ENCODE peak calls at places on chromosomes 11 and 22, in ten cellular contexts. One of them, this sample, is unnamed.

GRCh38 chr11:126874831-126875230 is 125.7 kb downstream of the KIRREL3 start:
- DNase-seq in sigmoid colon: no peak
- DNase-seq in psoas muscle: no peak
- DNase-seq in fibroblast of mammary gland: no peak
- DNase-seq in fibroblast of the aortic adventitia: no peak
- DNase-seq in fibroblast of villous mesenchyme: no peak
- DNase-seq in fibroblast of lung: peak
- DNase-seq in OCI-LY7: peak
- DNase-seq in HL-60: no peak
- DNase-seq in SK-N-SH: no peak
- DNase-seq in this sample: no peak

GRCh38 chr11:132343445-132343844 is 973.0 kb downstream of the NTM start:
- DNase-seq in sigmoid colon: no peak
- DNase-seq in psoas muscle: no peak
- DNase-seq in fibroblast of mammary gland: no peak
- DNase-seq in fibroblast of the aortic adventitia: no peak
- DNase-seq in fibroblast of villous mesenchyme: no peak
- DNase-seq in fibroblast of lung: no peak
- DNase-seq in OCI-LY7: no peak
- DNase-seq in HL-60: no peak
- DNase-seq in SK-N-SH: no peak
- DNase-seq in this sample: no peak

GRCh38 chr22:36325163-36326031 is 62.4 kb downstream of the MYH9 start:
- DNase-seq in sigmoid colon: peak
- DNase-seq in psoas muscle: peak
- DNase-seq in fibroblast of mammary gland: peak
- DNase-seq in fibroblast of the aortic adventitia: peak
- DNase-seq in fibroblast of villous mesenchyme: peak
- DNase-seq in fibroblast of lung: peak
- DNase-seq in OCI-LY7: no peak
- DNase-seq in HL-60: no peak
- DNase-seq in SK-N-SH: no peak
- DNase-seq in this sample: peak

GRCh38 chr11:125327494-125328130 is 163.1 kb downstream of the PKNOX2 start:
- DNase-seq in sigmoid colon: no peak
- DNase-seq in psoas muscle: no peak
- DNase-seq in fibroblast of mammary gland: no peak
- DNase-seq in fibroblast of the aortic adventitia: no peak
- DNase-seq in fibroblast of villous mesenchyme: no peak
- DNase-seq in fibroblast of lung: no peak
- DNase-seq in OCI-LY7: no peak
- DNase-seq in HL-60: no peak
- DNase-seq in SK-N-SH: no peak
- DNase-seq in this sample: no peak

GRCh38 chr11:66070604-66071325 is 693 bp downstream of the PACS1 start:
- DNase-seq in sigmoid colon: peak
- DNase-seq in psoas muscle: peak
- DNase-seq in fibroblast of mammary gland: peak
- DNase-seq in fibroblast of the aortic adventitia: peak
- DNase-seq in fibroblast of villous mesenchyme: peak
- DNase-seq in fibroblast of lung: peak
- DNase-seq in OCI-LY7: no peak
- DNase-seq in HL-60: no peak
- DNase-seq in SK-N-SH: peak
- DNase-seq in this sample: peak

GRCh38 chr11:115927823-115928329 is 423.7 kb upstream of the CADM1 start:
- DNase-seq in sigmoid colon: no peak
- DNase-seq in psoas muscle: no peak
- DNase-seq in fibroblast of mammary gland: no peak
- DNase-seq in fibroblast of the aortic adventitia: no peak
- DNase-seq in fibroblast of villous mesenchyme: no peak
- DNase-seq in fibroblast of lung: no peak
- DNase-seq in OCI-LY7: peak
- DNase-seq in HL-60: no peak
- DNase-seq in SK-N-SH: no peak
- DNase-seq in this sample: no peak

GRCh38 chr11:68750197-68750987 is 928 bp downstream of the TESMIN start:
- DNase-seq in sigmoid colon: no peak
- DNase-seq in psoas muscle: peak
- DNase-seq in fibroblast of mammary gland: no peak
- DNase-seq in fibroblast of the aortic adventitia: no peak
- DNase-seq in fibroblast of villous mesenchyme: no peak
- DNase-seq in fibroblast of lung: no peak
- DNase-seq in OCI-LY7: no peak
- DNase-seq in HL-60: no peak
- DNase-seq in SK-N-SH: no peak
- DNase-seq in this sample: no peak

GRCh38 chr22:45672564-45673481 is 1.2 kb downstream of the ATXN10 start:
- DNase-seq in sigmoid colon: no peak
- DNase-seq in psoas muscle: no peak
- DNase-seq in fibroblast of mammary gland: no peak
- DNase-seq in fibroblast of the aortic adventitia: peak
- DNase-seq in fibroblast of villous mesenchyme: no peak
- DNase-seq in fibroblast of lung: no peak
- DNase-seq in OCI-LY7: peak
- DNase-seq in HL-60: no peak
- DNase-seq in SK-N-SH: no peak
- DNase-seq in this sample: no peak

GRCh38 chr11:33652001-33652400 is 48.6 kb downstream of the C11orf91 start:
- DNase-seq in sigmoid colon: no peak
- DNase-seq in psoas muscle: no peak
- DNase-seq in fibroblast of mammary gland: no peak
- DNase-seq in fibroblast of the aortic adventitia: peak
- DNase-seq in fibroblast of villous mesenchyme: no peak
- DNase-seq in fibroblast of lung: peak
- DNase-seq in OCI-LY7: no peak
- DNase-seq in HL-60: no peak
- DNase-seq in SK-N-SH: no peak
- DNase-seq in this sample: peak

GRCh38 chr11:95977534-95978174 is 53.7 kb upstream of the MTMR2 start:
- DNase-seq in sigmoid colon: no peak
- DNase-seq in psoas muscle: no peak
- DNase-seq in fibroblast of mammary gland: peak
- DNase-seq in fibroblast of the aortic adventitia: peak
- DNase-seq in fibroblast of villous mesenchyme: peak
- DNase-seq in fibroblast of lung: peak
- DNase-seq in OCI-LY7: no peak
- DNase-seq in HL-60: no peak
- DNase-seq in SK-N-SH: no peak
- DNase-seq in this sample: peak

GRCh38 chr22:45322873-45323525 is 13.3 kb downstream of the FAM118A start:
- DNase-seq in sigmoid colon: no peak
- DNase-seq in psoas muscle: no peak
- DNase-seq in fibroblast of mammary gland: no peak
- DNase-seq in fibroblast of the aortic adventitia: no peak
- DNase-seq in fibroblast of villous mesenchyme: no peak
- DNase-seq in fibroblast of lung: no peak
- DNase-seq in OCI-LY7: no peak
- DNase-seq in HL-60: no peak
- DNase-seq in SK-N-SH: no peak
- DNase-seq in this sample: no peak

GRCh38 chr11:10288881-10289764 is 4.9 kb downstream of the SBF2 start:
- DNase-seq in sigmoid colon: no peak
- DNase-seq in psoas muscle: no peak
- DNase-seq in fibroblast of mammary gland: no peak
- DNase-seq in fibroblast of the aortic adventitia: no peak
- DNase-seq in fibroblast of villous mesenchyme: no peak
- DNase-seq in fibroblast of lung: no peak
- DNase-seq in OCI-LY7: no peak
- DNase-seq in HL-60: no peak
- DNase-seq in SK-N-SH: no peak
- DNase-seq in this sample: no peak

GRCh38 chr22:49306632-49306975 is 521.1 kb downstream of the BRD1 start:
- DNase-seq in sigmoid colon: peak
- DNase-seq in psoas muscle: no peak
- DNase-seq in fibroblast of mammary gland: no peak
- DNase-seq in fibroblast of the aortic adventitia: no peak
- DNase-seq in fibroblast of villous mesenchyme: no peak
- DNase-seq in fibroblast of lung: no peak
- DNase-seq in OCI-LY7: no peak
- DNase-seq in HL-60: no peak
- DNase-seq in SK-N-SH: no peak
- DNase-seq in this sample: no peak

GRCh38 chr22:36775589-36775965 is 342 bp downstream of the IFT27 start:
- DNase-seq in sigmoid colon: peak
- DNase-seq in psoas muscle: no peak
- DNase-seq in fibroblast of mammary gland: peak
- DNase-seq in fibroblast of the aortic adventitia: peak
- DNase-seq in fibroblast of villous mesenchyme: no peak
- DNase-seq in fibroblast of lung: peak
- DNase-seq in OCI-LY7: peak
- DNase-seq in HL-60: no peak
- DNase-seq in SK-N-SH: no peak
- DNase-seq in this sample: peak

DNA sequence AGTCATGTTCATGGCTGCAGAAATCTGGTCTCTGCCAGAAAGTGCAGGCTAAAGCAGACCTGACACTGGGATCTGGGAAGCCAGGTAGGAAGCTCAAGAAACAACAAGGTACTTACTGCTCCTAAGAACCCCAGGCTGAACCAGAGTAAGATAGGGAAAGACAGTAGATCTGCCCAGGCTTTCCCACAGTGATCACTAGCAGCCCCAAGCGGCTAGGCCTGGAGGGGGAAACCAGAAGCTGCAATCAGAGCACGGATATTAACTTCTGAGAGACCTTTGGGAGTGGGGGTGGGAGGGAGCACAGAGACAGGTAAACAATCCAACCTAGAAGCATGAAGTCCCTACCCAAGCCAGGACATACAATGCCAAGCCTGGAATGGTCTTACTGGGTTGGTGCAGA is 135.2 kb upstream of the C11orf58 start:
- DNase-seq in sigmoid colon: no peak
- DNase-seq in psoas muscle: peak
- DNase-seq in fibroblast of mammary gland: no peak
- DNase-seq in fibroblast of the aortic adventitia: no peak
- DNase-seq in fibroblast of villous mesenchyme: no peak
- DNase-seq in fibroblast of lung: no peak
- DNase-seq in OCI-LY7: no peak
- DNase-seq in HL-60: no peak
- DNase-seq in SK-N-SH: no peak
- DNase-seq in this sample: no peak
- H3K4me3 ChIP-seq in sigmoid colon: no peak
- H3K4me3 ChIP-seq in psoas muscle: peak
- H3K4me3 ChIP-seq in fibroblast of mammary gland: no peak
- H3K4me3 ChIP-seq in fibroblast of the aortic adventitia: no peak
- H3K4me3 ChIP-seq in fibroblast of villous mesenchyme: peak
- H3K4me3 ChIP-seq in fibroblast of lung: no peak
- H3K4me3 ChIP-seq in OCI-LY7: no peak
- H3K4me3 ChIP-seq in HL-60: no peak
- H3K4me3 ChIP-seq in SK-N-SH: no peak
- H3K4me3 ChIP-seq in this sample: no peak

DNA sequence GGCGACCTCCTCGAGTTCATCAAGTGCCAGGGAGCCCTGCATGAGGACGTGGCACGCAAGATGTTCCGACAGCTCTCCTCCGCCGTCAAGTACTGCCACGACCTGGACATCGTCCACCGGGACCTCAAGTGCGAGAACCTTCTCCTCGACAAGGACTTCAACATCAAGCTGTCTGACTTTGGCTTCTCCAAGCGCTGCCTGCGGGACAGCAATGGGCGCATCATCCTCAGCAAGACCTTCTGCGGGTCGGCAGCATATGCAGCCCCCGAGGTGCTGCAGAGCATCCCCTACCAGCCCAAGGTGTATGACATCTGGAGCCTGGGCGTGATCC is 542 bp downstream of the TSSK2 start:
- DNase-seq in sigmoid colon: no peak
- DNase-seq in psoas muscle: no peak
- DNase-seq in fibroblast of mammary gland: no peak
- DNase-seq in fibroblast of the aortic adventitia: no peak
- DNase-seq in fibroblast of villous mesenchyme: no peak
- DNase-seq in fibroblast of lung: no peak
- DNase-seq in OCI-LY7: no peak
- DNase-seq in HL-60: no peak
- DNase-seq in SK-N-SH: no peak
- DNase-seq in this sample: no peak
- TF ChIP-seq CTCF in sigmoid colon: no peak
- TF ChIP-seq CTCF in psoas muscle: no peak
- TF ChIP-seq CTCF in fibroblast of mammary gland: no peak
- TF ChIP-seq CTCF in fibroblast of the aortic adventitia: no peak
- TF ChIP-seq CTCF in fibroblast of villous mesenchyme: no peak
- TF ChIP-seq CTCF in fibroblast of lung: no peak
- TF ChIP-seq CTCF in OCI-LY7: no peak
- TF ChIP-seq CTCF in HL-60: no peak
- TF ChIP-seq CTCF in SK-N-SH: no peak
- TF ChIP-seq CTCF in this sample: no peak

DNA sequence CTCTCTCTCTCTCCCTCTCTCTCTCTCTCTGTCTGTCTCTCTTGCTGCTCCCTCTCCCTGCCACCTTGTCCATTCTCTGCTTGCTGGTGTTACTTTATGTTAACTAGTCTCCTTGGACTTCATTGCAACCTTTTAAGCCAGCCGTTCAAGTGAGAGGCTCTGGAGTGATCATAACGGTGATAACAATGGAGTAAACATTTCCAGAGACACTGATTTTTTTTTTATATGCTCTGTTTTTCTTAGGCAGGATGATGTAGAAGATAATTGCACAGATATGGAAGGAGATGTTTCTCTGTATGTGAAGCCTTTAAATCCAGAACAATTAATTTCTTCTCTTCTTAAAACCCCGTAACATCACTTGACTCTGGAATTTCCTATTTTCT is 287.7 kb downstream of the TMEM135 start:
- DNase-seq in sigmoid colon: no peak
- DNase-seq in psoas muscle: no peak
- DNase-seq in fibroblast of mammary gland: no peak
- DNase-seq in fibroblast of the aortic adventitia: no peak
- DNase-seq in fibroblast of villous mesenchyme: peak
- DNase-seq in fibroblast of lung: no peak
- DNase-seq in OCI-LY7: no peak
- DNase-seq in HL-60: no peak
- DNase-seq in SK-N-SH: peak
- DNase-seq in this sample: no peak
- H3K4me3 ChIP-seq in sigmoid colon: no peak
- H3K4me3 ChIP-seq in psoas muscle: no peak
- H3K4me3 ChIP-seq in fibroblast of mammary gland: no peak
- H3K4me3 ChIP-seq in fibroblast of the aortic adventitia: no peak
- H3K4me3 ChIP-seq in fibroblast of villous mesenchyme: no peak
- H3K4me3 ChIP-seq in fibroblast of lung: no peak
- H3K4me3 ChIP-seq in OCI-LY7: no peak
- H3K4me3 ChIP-seq in HL-60: no peak
- H3K4me3 ChIP-seq in SK-N-SH: no peak
- H3K4me3 ChIP-seq in this sample: no peak

DNA sequence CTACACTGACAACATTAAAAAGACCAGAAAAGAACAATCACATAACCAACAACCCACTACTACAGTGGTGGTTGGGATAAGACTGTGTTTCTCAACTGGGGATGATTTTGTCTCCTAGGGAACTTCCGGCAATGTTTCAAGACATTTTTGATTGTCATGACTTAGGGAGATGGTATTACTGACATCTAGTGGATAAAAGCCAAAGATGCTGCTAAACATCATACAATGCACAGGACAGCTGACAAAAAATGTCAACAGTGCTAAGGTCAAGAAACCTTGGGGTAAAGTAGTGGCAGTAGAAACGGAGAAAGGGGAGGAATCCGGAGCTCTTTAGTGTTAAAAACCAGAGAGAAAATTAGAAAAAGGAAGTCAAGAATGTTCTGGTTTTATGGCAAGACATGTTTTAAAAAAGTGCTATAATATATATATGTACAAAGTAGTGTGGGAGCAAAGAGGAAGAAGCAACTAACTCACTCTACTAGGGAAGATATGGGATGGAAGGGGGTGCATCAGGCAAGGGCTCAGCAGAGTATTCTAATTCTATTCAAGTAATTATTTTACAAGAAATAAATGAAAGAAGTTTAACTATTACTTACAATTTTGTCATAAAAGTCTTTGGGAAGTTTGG is 37.2 kb downstream of the CKAP5 start:
- DNase-seq in sigmoid colon: no peak
- DNase-seq in psoas muscle: no peak
- DNase-seq in fibroblast of mammary gland: peak
- DNase-seq in fibroblast of the aortic adventitia: no peak
- DNase-seq in fibroblast of villous mesenchyme: peak
- DNase-seq in fibroblast of lung: peak
- DNase-seq in OCI-LY7: peak
- DNase-seq in HL-60: peak
- DNase-seq in SK-N-SH: peak
- DNase-seq in this sample: peak
- TF ChIP-seq CTCF in sigmoid colon: no peak
- TF ChIP-seq CTCF in psoas muscle: peak
- TF ChIP-seq CTCF in fibroblast of mammary gland: peak
- TF ChIP-seq CTCF in fibroblast of the aortic adventitia: no peak
- TF ChIP-seq CTCF in fibroblast of villous mesenchyme: no peak
- TF ChIP-seq CTCF in fibroblast of lung: no peak
- TF ChIP-seq CTCF in OCI-LY7: peak
- TF ChIP-seq CTCF in HL-60: peak
- TF ChIP-seq CTCF in SK-N-SH: peak
- TF ChIP-seq CTCF in this sample: peak